ENCODE peak calls at places on chromosome 10, in eight cellular contexts. M is A549, D is ovary, E is transverse colon, W is sigmoid colon, X is heart left ventricle, T is spleen, I is GM12878. S is an unnamed sample.
A peak's percentile ranks its signal among the peaks of the same experiment; 100 is the strongest.

GRCh38 chr10:53508197-53508596 is 735.6 kb upstream of the MBL2 start:
- DNase-seq in I (no peak), D (no peak), X (no peak), T (no peak), M (no peak), W (no peak), E (no peak), S (no peak)

GRCh38 chr10:110503528-110504110 is 5.9 kb downstream of the DUSP5 start:
- DNase-seq in D (no peak), M (no peak), E (no peak), T (no peak), X (no peak), I (no peak), W (peak; percentile 63), S (no peak)

GRCh38 chr10:75108684-75109458 is 2.6 kb upstream of the SAMD8 start:
- DNase-seq in W (no peak), E (peak; percentile 26), T (no peak), D (no peak), X (peak; percentile 44), M (peak; percentile 89), I (no peak), S (no peak)

GRCh38 chr10:43315096-43315495 is 48.2 kb upstream of the RASGEF1A start:
- DNase-seq in I (no peak), E (no peak), D (peak; percentile 65), X (no peak), M (no peak), W (no peak), T (no peak), S (no peak)

GRCh38 chr10:103553743-103554487 is 60.4 kb downstream of the NEURL1 start:
- DNase-seq in I (no peak), E (no peak), M (no peak), D (no peak), W (no peak), X (no peak), T (peak; percentile 38), S (no peak)

GRCh38 chr10:24513155-24513554 is 210.5 kb downstream of the ARHGAP21 start:
- DNase-seq in X (no peak), T (no peak), D (peak; percentile 55), M (no peak), W (no peak), E (no peak), I (no peak), S (no peak)

GRCh38 chr10:80487791-80488538 is 33.9 kb downstream of the TSPAN14 start:
- DNase-seq in I (no peak), E (peak; percentile 51), M (no peak), D (no peak), W (no peak), X (no peak), T (peak; percentile 93), S (no peak)

GRCh38 chr10:46228076-46229071 is 58.4 kb upstream of the ANTXRL start:
- DNase-seq in E (peak; percentile 72), I (no peak), W (peak; percentile 86), X (peak; percentile 66), T (peak; percentile 86), M (peak; percentile 89), D (peak; percentile 57), S (peak; percentile 93)

GRCh38 chr10:70622981-70623844 is 20.7 kb upstream of the PRF1 start:
- DNase-seq in T (no peak), E (no peak), I (no peak), X (no peak), W (no peak), M (no peak), D (no peak), S (no peak)

GRCh38 chr10:92181575-92181974 is 109.3 kb downstream of the CPEB3 start:
- DNase-seq in E (no peak), T (no peak), I (no peak), W (no peak), M (peak; percentile 24), X (no peak), D (no peak), S (no peak)

GRCh38 chr10:114023198-114023597 is 20.5 kb upstream of the ADRB1 start:
- DNase-seq in W (no peak), M (no peak), X (no peak), D (no peak), E (no peak), T (no peak), I (no peak), S (no peak)

GRCh38 chr10:30812018-30812851 is 182.7 kb upstream of the LYZL2 start:
- DNase-seq in I (no peak), M (no peak), D (peak; percentile 81), W (peak; percentile 89), T (peak; percentile 64), E (peak; percentile 38), X (peak; percentile 51), S (peak; percentile 95)

GRCh38 chr10:78577673-78578072 is 491.1 kb upstream of the ZMIZ1 start:
- DNase-seq in T (no peak), M (no peak), I (no peak), D (no peak), X (no peak), W (no peak), E (peak; percentile 26), S (no peak)

GRCh38 chr10:48547061-48547895 is 57.6 kb downstream of the ARHGAP22 start:
- DNase-seq in T (no peak), I (no peak), W (no peak), M (no peak), E (no peak), X (no peak), D (no peak), S (peak; percentile 65)

GRCh38 chr10:43224321-43224720 is 42.5 kb downstream of the RASGEF1A start:
- DNase-seq in T (no peak), M (no peak), X (no peak), W (no peak), D (no peak), E (no peak), I (no peak), S (no peak)

GRCh38 chr10:63773962-63774361 is 252.8 kb downstream of the REEP3 start:
- DNase-seq in M (no peak), E (no peak), X (no peak), I (no peak), D (no peak), T (no peak), W (no peak), S (no peak)

GRCh38 chr10:132518572-132519381 is 18.8 kb upstream of the INPP5A start:
- DNase-seq in X (peak; percentile 88), E (peak; percentile 87), I (no peak), M (no peak), D (peak; percentile 76), T (peak; percentile 75), W (no peak), S (no peak)

GRCh38 chr10:78977761-78978305 is 90.9 kb upstream of the ZMIZ1 start:
- DNase-seq in D (peak; percentile 76), W (peak; percentile 80), T (no peak), I (no peak), X (peak; percentile 59), E (peak; percentile 19), M (no peak), S (no peak)

GRCh38 chr10:51371725-51372124 is 297.4 kb downstream of the PRKG1 start:
- DNase-seq in X (no peak), T (no peak), M (no peak), D (no peak), W (no peak), E (no peak), I (no peak), S (no peak)

GRCh38 chr10:124196659-124197058 is 103.3 kb upstream of the CHST15 start:
- DNase-seq in T (no peak), E (no peak), X (no peak), M (no peak), W (no peak), I (no peak), D (no peak), S (no peak)
- H3K27ac ChIP-seq in T (peak overlapping the region; percentile 60), E (no peak overlapping the region), X (no peak overlapping the region), M (no peak overlapping the region), W (peak overlapping the region; percentile 54), I (no peak overlapping the region), D (peak overlapping the region; percentile 31), S (peak overlapping the region; percentile 10)

DNA sequence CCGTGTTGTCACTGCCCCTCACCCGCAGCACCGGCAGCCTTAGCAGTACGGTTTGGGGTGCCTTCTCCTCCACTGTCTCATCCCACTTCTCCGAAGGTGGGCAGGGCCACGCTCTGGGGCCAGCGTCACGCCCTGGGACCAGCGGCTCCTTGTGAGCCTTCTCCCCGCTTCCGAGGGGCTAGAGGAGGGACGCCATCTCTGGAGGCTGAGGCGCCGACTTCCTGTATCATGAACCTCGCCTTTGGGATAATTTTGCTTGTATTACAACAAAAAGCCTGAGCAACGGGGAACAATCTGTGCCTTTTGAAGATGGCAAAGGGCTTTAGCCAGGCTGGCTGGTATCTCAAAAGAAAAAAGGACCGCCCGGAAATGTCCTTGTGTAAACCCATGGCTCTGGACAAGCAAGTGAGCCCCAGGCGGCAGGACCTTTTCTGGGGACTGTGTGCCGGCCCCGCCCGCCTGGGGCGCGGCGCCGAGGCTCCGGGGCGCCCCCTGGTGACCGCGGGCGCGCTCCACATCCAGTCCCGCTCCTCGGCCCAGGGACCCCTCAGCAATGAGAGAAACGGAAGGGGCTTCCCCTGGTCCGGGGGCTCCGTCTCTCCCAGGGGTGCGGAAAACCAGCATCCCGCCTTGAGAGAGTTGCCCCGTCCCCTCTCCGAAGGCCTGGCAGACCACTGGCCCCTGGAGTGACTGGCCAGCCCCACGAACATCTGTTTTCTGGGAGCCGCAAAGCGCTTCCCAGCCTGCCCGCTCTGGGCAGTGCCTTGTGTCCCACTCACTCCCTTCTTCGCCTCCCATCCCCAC is 3.8 kb downstream of the DEPP1 start:
- DNase-seq in T (peak; percentile 94), D (peak; percentile 85), I (no peak), E (peak; percentile 79), M (peak; percentile 72), W (peak; percentile 89), X (peak; percentile 83), S (no peak)
- TF ChIP-seq POLR2A in T (no peak), D (peak; percentile 32), I (peak; percentile 46), E (peak; percentile 56), M (no peak), W (no peak), X (peak; percentile 61), S (no peak)

DNA sequence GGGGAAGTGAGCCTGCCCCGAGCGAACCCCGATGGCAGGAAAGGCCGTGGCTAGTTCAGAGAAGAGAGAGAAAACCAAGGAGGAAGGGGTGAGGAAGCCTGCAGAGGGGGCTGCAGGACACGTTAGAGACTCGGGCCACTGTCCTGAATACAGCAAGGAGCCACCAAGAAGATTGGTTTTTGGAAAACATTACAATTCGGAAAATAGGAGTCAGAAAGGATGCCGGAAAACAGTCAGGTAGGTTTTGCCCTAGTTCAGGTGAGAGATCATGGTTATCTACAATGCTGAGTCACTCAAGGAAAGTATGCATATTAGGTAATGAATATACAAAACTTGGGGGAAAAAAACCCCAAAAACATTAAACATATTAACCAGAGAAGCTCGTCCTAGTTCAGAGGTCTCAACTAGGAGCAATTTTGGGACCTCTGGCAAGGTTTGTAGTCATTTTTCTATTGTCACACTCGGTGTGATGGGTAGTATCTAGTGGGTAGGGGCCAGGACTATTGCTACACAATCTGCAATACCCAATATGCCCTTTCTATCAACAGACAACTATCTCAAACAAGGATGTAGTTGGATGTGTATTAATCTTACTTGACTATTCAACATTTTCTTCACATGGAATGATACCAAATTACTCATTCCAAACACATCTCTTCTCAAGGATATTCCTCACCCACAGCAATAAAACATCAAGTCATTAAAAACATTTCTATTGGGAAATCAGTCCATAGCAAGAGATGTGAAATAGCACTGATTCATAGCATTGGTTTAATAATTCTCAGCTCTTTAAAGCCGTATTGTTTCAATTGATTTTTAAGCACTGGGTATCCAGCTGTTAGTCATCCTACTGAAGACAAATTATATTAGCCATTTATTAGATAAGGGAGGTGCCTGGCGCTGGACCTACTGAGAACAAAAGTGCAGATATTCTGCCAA is 74.4 kb upstream of the RSU1 start:
- DNase-seq in E (peak; percentile 47), M (no peak), I (no peak), D (peak; percentile 84), W (peak; percentile 84), T (peak; percentile 87), X (peak; percentile 66), S (no peak)
- H3K4me3 ChIP-seq in E (no peak overlapping the region), M (no peak overlapping the region), I (no peak overlapping the region), D (no peak overlapping the region), W (no peak overlapping the region), T (no peak overlapping the region), X (no peak overlapping the region), S (no peak overlapping the region)

GRCh38 chr10:69278446-69278963 is at the start of gene HK1:
- DNase-seq in I (no peak), X (peak; percentile 35), W (no peak), D (no peak), M (no peak), T (no peak), E (no peak), S (no peak)
- H3K27ac ChIP-seq in I (no peak within 1 kb of the TSS), X (no peak within 1 kb of the TSS), W (no peak within 1 kb of the TSS), D (no peak within 1 kb of the TSS), M (no peak within 1 kb of the TSS), T (peak within 1 kb of the TSS; percentile 42), E (no peak within 1 kb of the TSS), S (no peak within 1 kb of the TSS)

S was measured in vagina.